ENCODE peak calls at places on chromosomes 7 and 10, in six cellular contexts. R is foreskin fibroblast, I is skeletal muscle cell, P is suprapubic skin, W is endothelial cell of umbilical vein, A is A549. H is an unnamed sample.

GRCh38 chr10:839550-840205 is 91.8 kb downstream of the LARP4B start:
- DNase-seq in W (no peak), A (no peak), R (no peak), P (no peak), I (no peak), H (no peak)

GRCh38 chr7:140940866-140941265 is 16.1 kb upstream of the BRAF start:
- DNase-seq in I (no peak), P (no peak), W (no peak), R (no peak), A (no peak), H (no peak)

GRCh38 chr10:108039821-108040584 is 875.5 kb upstream of the SORCS1 start:
- DNase-seq in W (no peak), R (no peak), P (no peak), A (no peak), I (no peak), H (no peak)

GRCh38 chr10:125739994-125740679 is 20.6 kb downstream of the EDRF1 start:
- DNase-seq in I (no peak), W (no peak), P (no peak), A (no peak), R (no peak), H (no peak)

GRCh38 chr7:140304071-140304799 is 94.1 kb downstream of the SLC37A3 start:
- DNase-seq in R (no peak), W (peak), P (no peak), I (no peak), A (no peak), H (no peak)

GRCh38 chr10:45547207-45547606 is 125.4 kb downstream of the ZFAND4 start:
- DNase-seq in A (no peak), R (no peak), P (no peak), I (no peak), W (no peak), H (no peak)

GRCh38 chr10:58360412-58361004 is 24.7 kb upstream of the TFAM start:
- DNase-seq in W (peak), I (no peak), P (no peak), R (peak), A (no peak), H (no peak)

GRCh38 chr7:133582766-133583523 is 330.1 kb downstream of the EXOC4 start:
- DNase-seq in P (no peak), I (peak), R (peak), A (no peak), W (peak), H (peak)

GRCh38 chr10:47065903-47066302 is 154.7 kb downstream of the PTPN20 start:
- DNase-seq in I (no peak), R (no peak), P (no peak), A (no peak), W (no peak), H (no peak)

GRCh38 chr7:55964802-55965470 is 551 bp downstream of the NIPSNAP2 start:
- DNase-seq in A (peak), W (peak), R (peak), I (no peak), P (no peak), H (peak)

GRCh38 chr10:77643795-77644468 is 6.3 kb upstream of the KCNMA1 start:
- DNase-seq in W (peak), I (no peak), A (peak), R (peak), P (no peak), H (peak)

GRCh38 chr10:80137031-80137712 is 4.6 kb downstream of the PLAC9 start:
- DNase-seq in W (no peak), P (peak), I (peak), A (no peak), R (peak), H (no peak)

GRCh38 chr7:25858562-25859411 is 293.2 kb upstream of the NFE2L3 start:
- DNase-seq in P (no peak), R (no peak), W (no peak), A (no peak), I (no peak), H (no peak)

GRCh38 chr7:29797112-29797944 is 9.0 kb upstream of the WIPF3 start:
- DNase-seq in R (no peak), I (no peak), W (no peak), P (no peak), A (no peak), H (no peak)

GRCh38 chr10:121157998-121158397 is 306.8 kb downstream of the WDR11 start:
- DNase-seq in I (no peak), W (no peak), A (no peak), P (no peak), R (no peak), H (peak)

GRCh38 chr7:30702200-30702599 is 19.9 kb upstream of the CRHR2 start:
- DNase-seq in P (no peak), W (no peak), R (no peak), A (no peak), I (no peak), H (no peak)

GRCh38 chr7:72072901-72073300 is 339.2 kb downstream of the CALN1 start:
- DNase-seq in I (no peak), A (no peak), P (no peak), W (no peak), R (no peak), H (no peak)

GRCh38 chr10:24385776-24386175 is 176.8 kb downstream of the KIAA1217 start:
- DNase-seq in I (peak), P (no peak), A (no peak), R (no peak), W (no peak), H (no peak)

GRCh38 chr7:139704308-139704879 is 73.4 kb downstream of the HIPK2 start:
- DNase-seq in W (no peak), P (no peak), A (no peak), R (no peak), I (no peak), H (no peak)

GRCh38 chr7:103521917-103522316 is 75.9 kb upstream of the SLC26A5 start:
- DNase-seq in R (no peak), W (no peak), I (no peak), P (no peak), A (no peak), H (no peak)

GRCh38 chr10:105398202-105398601 is 757.1 kb downstream of the SORCS3 start:
- DNase-seq in A (no peak), P (no peak), W (no peak), I (no peak), R (no peak), H (no peak)

GRCh38 chr10:67851229-67851628 is 13.2 kb upstream of the DNAJC12 start:
- DNase-seq in I (no peak), P (no peak), R (no peak), A (no peak), W (no peak), H (no peak)

GRCh38 chr7:39357648-39358047 is 208.6 kb upstream of the YAE1 start:
- DNase-seq in R (no peak), P (no peak), I (no peak), W (no peak), A (no peak), H (no peak)

GRCh38 chr7:41706228-41706930 is 3.5 kb upstream of the INHBA start:
- DNase-seq in P (no peak), R (no peak), W (no peak), A (no peak), I (no peak), H (no peak)

GRCh38 chr7:101699399-101699798 is 70.3 kb upstream of the MYL10 start:
- DNase-seq in W (no peak), R (no peak), P (no peak), A (no peak), I (no peak), H (no peak)
- H3K4me3 ChIP-seq in W (no peak), R (no peak), P (no peak), A (no peak), I (no peak), H (no peak)

GRCh38 chr7:80870806-80871205 is 48.0 kb downstream of the SEMA3C start:
- DNase-seq in A (no peak), R (no peak), W (no peak), I (no peak), P (no peak), H (no peak)

GRCh38 chr7:80869821-80870751 is 48.8 kb downstream of the SEMA3C start:
- DNase-seq in A (peak), P (no peak), R (no peak), I (no peak), W (no peak), H (no peak)

GRCh38 chr7:80873140-80873539 is 45.7 kb downstream of the SEMA3C start:
- DNase-seq in I (no peak), P (no peak), A (no peak), R (peak), W (no peak), H (no peak)

DNA sequence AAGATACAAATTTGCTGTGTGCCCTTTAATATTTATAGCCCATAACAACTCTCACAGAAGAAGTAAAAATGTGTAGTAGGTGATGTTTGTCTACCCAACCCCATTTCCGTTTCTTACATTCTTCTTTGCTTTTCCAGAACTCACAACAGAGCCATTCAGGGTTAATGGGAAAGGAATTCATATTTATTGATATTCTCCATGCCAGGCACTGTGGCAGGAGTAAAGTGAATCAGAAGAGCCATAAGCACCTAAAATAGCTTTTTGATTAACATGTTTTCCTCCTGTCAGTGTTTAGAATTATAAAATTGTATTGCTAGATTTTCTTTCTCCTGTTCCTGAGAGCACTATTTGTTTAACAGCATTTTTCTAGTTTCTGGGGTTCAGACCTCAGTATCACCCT is 49.5 kb downstream of the SEMA3C start:
- DNase-seq in R (no peak), A (no peak), P (no peak), W (no peak), I (no peak), H (no peak)
- H3K4me3 ChIP-seq in R (no peak), A (no peak), P (no peak), W (no peak), I (no peak), H (no peak)

GRCh38 chr7:24701899-24702235 is 55.4 kb downstream of the GSDME start:
- DNase-seq in A (no peak), R (no peak), P (no peak), W (no peak), I (no peak), H (no peak)

GRCh38 chr7:24703296-24703695 is 54.0 kb downstream of the GSDME start:
- DNase-seq in P (no peak), R (no peak), A (no peak), I (peak), W (no peak), H (no peak)

GRCh38 chr7:24700446-24701044 is 56.7 kb downstream of the GSDME start:
- DNase-seq in W (no peak), I (no peak), R (no peak), P (no peak), A (no peak), H (peak)

GRCh38 chr7:24702674-24703235 is 54.5 kb downstream of the GSDME start:
- DNase-seq in P (no peak), A (no peak), I (no peak), R (peak), W (no peak), H (peak)

GRCh38 chr7:24701232-24701898 is 55.9 kb downstream of the GSDME start:
- DNase-seq in P (no peak), A (no peak), R (peak), I (peak), W (no peak), H (peak)
- H3K4me3 ChIP-seq in P (no peak), A (no peak), R (no peak), I (no peak), W (no peak), H (no peak)

GRCh38 chr10:32156031-32156495 is 99.8 kb upstream of the KIF5B start:
- DNase-seq in A (no peak), P (no peak), I (no peak), R (no peak), W (no peak), H (no peak)
- H3K4me3 ChIP-seq in A (no peak), P (no peak), I (no peak), R (no peak), W (no peak), H (no peak)

GRCh38 chr7:131726680-131727079 is 170.3 kb upstream of the PODXL start:
- DNase-seq in P (no peak), A (no peak), R (no peak), I (no peak), W (no peak), H (no peak)
- H3K4me3 ChIP-seq in P (no peak), A (no peak), R (no peak), I (no peak), W (no peak), H (no peak)

DNA sequence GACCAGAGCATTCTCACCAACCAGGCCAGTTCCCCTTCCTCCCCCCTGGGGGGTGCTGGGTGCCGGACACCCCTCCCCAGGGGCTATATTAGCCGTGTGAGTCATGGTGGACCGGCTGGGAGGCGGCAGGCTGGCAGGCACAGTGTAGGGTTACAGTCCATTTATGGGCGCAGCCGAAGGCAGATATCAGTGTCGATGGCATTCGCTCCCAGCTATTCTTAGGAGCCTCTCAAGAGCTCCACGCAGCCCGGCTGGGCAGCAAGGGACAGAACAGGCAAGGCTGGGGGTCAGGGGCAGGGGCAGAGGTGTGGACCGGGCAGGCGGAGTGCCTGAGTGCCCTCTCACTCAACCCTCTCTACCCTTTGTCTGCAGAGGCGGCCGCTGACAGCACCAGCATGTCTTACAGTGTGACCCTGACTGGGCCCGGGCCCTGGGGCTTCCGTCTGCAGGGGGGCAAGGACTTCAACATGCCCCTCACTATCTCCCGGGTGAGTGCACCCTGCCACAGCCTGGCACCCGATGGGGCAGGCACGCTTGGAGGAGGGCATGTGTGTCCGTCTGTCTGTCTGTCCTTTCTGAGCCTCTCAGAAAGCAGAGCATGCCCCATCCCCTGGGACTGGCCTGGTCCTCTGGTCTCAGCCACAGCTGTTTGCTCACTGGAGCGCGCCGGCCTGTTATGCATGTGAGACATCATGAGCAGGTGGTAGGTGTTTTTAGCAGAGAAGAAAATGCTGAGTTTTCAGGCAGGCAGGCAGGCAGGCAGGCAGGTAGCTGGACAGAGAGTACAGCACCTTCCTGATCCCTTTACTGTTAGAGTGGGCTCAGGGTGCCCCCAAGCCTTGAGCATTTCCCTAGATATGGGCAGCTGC is at the start of gene LDB3:
- DNase-seq in I (no peak), A (no peak), R (no peak), W (no peak), P (no peak), H (peak)
- H3K4me3 ChIP-seq in I (no peak), A (no peak), R (no peak), W (no peak), P (peak), H (no peak)

DNA sequence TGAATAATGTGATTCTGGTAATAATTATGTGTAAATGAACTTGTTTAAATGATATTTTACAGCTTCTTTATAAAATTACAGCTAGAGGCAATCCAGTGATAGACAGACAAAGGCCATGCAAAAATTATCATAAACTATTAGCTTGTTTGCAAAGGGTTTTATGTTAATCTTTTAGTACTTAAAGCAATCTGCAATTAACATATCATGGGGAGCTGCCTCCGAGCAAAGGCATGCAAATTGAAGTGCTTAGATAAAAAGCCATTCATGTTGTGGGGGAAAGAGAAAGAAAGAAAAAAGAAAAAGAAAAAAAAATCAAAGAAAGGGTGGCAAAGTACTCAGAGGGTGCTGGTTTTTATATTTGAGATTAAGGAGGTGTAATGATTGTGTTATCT is 799.4 kb downstream of the LRMDA start:
- DNase-seq in A (no peak), I (no peak), W (no peak), P (no peak), R (no peak), H (no peak)
- H3K4me3 ChIP-seq in A (no peak), I (no peak), W (no peak), P (no peak), R (no peak), H (no peak)

GRCh38 chr7:155265144-155265543 is 32.5 kb upstream of the INSIG1 start:
- DNase-seq in I (no peak), A (no peak), R (no peak), W (no peak), P (no peak), H (no peak)
- H3K4me3 ChIP-seq in I (no peak), A (no peak), R (no peak), W (no peak), P (no peak), H (no peak)

H was measured in thyroid gland.